ENCODE peak calls at places on chromosome 15, in six cellular contexts. H is BE2C; Y is iris pigment epithelial cell; X is mesenchymal stem cell; L is amniotic stem cell; D is activated T-helper 1 cell treated with anti-CD3 and anti-CD28 coated beads, Interleukin-12 subunit alpha, Interleukin-12 subunit beta, Interleukin-2, Interleukin-4 antibody, amounts not matched to agents 30 ng/mL and 10 ng/mL and 1 ng/mL, durations not matched to agents 14 hours and 24 hours and 36 hours. U is an unnamed sample.

GRCh38 chr15:52718551-52718950 is 39.4 kb upstream of the ATOSA start:
- DNase-seq in H (no peak), Y (no peak), X (no peak), L (no peak), D (no peak), U (no peak)

GRCh38 chr15:90419202-90419601 is 31.2 kb downstream of the IQGAP1 start:
- DNase-seq in H (no peak), Y (no peak), X (peak), L (no peak), D (no peak), U (peak)

GRCh38 chr15:97009036-97009555 is 678.6 kb downstream of the NR2F2 start:
- DNase-seq in H (no peak), Y (no peak), X (peak), L (no peak), D (no peak), U (no peak)

GRCh38 chr15:73682597-73683090 is 1.5 kb upstream of the CD276 start:
- DNase-seq in H (no peak), Y (no peak), X (no peak), L (no peak), D (no peak), U (no peak)

GRCh38 chr15:43280996-43281395 is 14.3 kb upstream of the TGM5 start:
- DNase-seq in H (no peak), Y (no peak), X (no peak), L (no peak), D (no peak), U (no peak)

GRCh38 chr15:88215249-88215648 is 41.3 kb downstream of the NTRK3 start:
- DNase-seq in H (no peak), Y (no peak), X (no peak), L (no peak), D (no peak), U (no peak)

GRCh38 chr15:69666441-69666882 is 213.8 kb downstream of the RPLP1 start:
- DNase-seq in H (no peak), Y (peak), X (peak), L (no peak), D (no peak), U (peak)

GRCh38 chr15:85745525-85745924 is 49.2 kb downstream of the KLHL25 start:
- DNase-seq in H (no peak), Y (no peak), X (no peak), L (no peak), D (no peak), U (no peak)

GRCh38 chr15:80457896-80458295 is 53.7 kb downstream of the ARNT2 start:
- DNase-seq in H (no peak), Y (no peak), X (no peak), L (no peak), D (no peak), U (no peak)

GRCh38 chr15:88401269-88401971 is 65.8 kb downstream of the MRPL46 start:
- DNase-seq in H (no peak), Y (no peak), X (no peak), L (no peak), D (no peak), U (no peak)

GRCh38 chr15:68783226-68784054 is 37.3 kb downstream of the ANP32A start:
- DNase-seq in H (peak), Y (no peak), X (peak), L (no peak), D (peak), U (no peak)

GRCh38 chr15:92429378-92430066 is 35.8 kb downstream of the ST8SIA2 start:
- DNase-seq in H (peak), Y (peak), X (peak), L (peak), D (no peak), U (peak)

GRCh38 chr15:88704791-88705768 is 66.3 kb downstream of the ISG20 start:
- DNase-seq in H (peak), Y (no peak), X (peak), L (no peak), D (no peak), U (peak)

GRCh38 chr15:38226867-38227266 is 25.8 kb upstream of the SPRED1 start:
- DNase-seq in H (peak), Y (peak), X (peak), L (peak), D (no peak), U (peak)

GRCh38 chr15:88920186-88920891 is 7.2 kb upstream of the MFGE8 start:
- DNase-seq in H (no peak), Y (peak), X (peak), L (no peak), D (no peak), U (peak)

GRCh38 chr15:95120595-95120994 is 889.2 kb downstream of the MCTP2 start:
- DNase-seq in H (no peak), Y (no peak), X (no peak), L (no peak), D (no peak), U (no peak)

U was measured in fibroblast of villous mesenchyme.